ENCODE peak calls at places on chromosomes 5 and 9, in ten cellular contexts. N, K, R, U, M, V, A, E, B and H are unnamed samples. For H3K36me3 and H3K4me1, the result is how much of the 10 kb centered on the place peaks cover.

GRCh38 chr9:89383030-89383720 is 64.9 kb downstream of the SECISBP2 start:
- DNase-seq in E (no peak), B (no peak), V (no peak), A (no peak), N (no peak), R (no peak), K (no peak), U (no peak), M (no peak), H (no peak)

GRCh38 chr5:69308046-69308553 is 24.5 kb downstream of the CCDC125 start:
- DNase-seq in E (no peak), U (no peak), A (no peak), K (no peak), M (no peak), N (no peak), R (no peak), B (no peak), V (no peak), H (no peak)

GRCh38 chr9:110157812-110158629 is 49.9 kb downstream of the C9orf152 start:
- DNase-seq in M (no peak), B (no peak), A (no peak), R (no peak), U (no peak), N (no peak), K (no peak), V (no peak), E (peak), H (no peak)

GRCh38 chr5:90709323-90710148 is 150.9 kb downstream of the ADGRV1 start:
- DNase-seq in A (peak), U (no peak), V (no peak), M (peak), R (peak), E (peak), N (no peak), K (no peak), B (peak), H (peak)

GRCh38 chr9:98861881-98862501 is 54.5 kb downstream of the GALNT12 start:
- DNase-seq in U (no peak), A (peak), V (no peak), K (peak), B (no peak), R (no peak), E (no peak), M (peak), N (no peak), H (no peak)

GRCh38 chr5:59055745-59056448 is 473.0 kb downstream of the RAB3C start:
- DNase-seq in A (no peak), M (no peak), B (no peak), N (no peak), R (no peak), E (no peak), K (no peak), U (no peak), V (no peak), H (no peak)

GRCh38 chr5:10564838-10565784 is 1.2 kb downstream of the ANKRD33B start:
- DNase-seq in A (no peak), M (no peak), U (no peak), R (no peak), E (no peak), V (peak), N (peak), B (no peak), K (no peak), H (no peak)

GRCh38 chr5:15544039-15544438 is 44.1 kb downstream of the FBXL7 start:
- DNase-seq in E (no peak), K (no peak), U (no peak), V (no peak), B (no peak), N (no peak), R (no peak), A (no peak), M (no peak), H (no peak)

GRCh38 chr5:65076251-65076869 is 307.6 kb downstream of the CWC27 start:
- DNase-seq in N (no peak), B (peak), V (peak), E (peak), K (no peak), A (peak), R (peak), U (no peak), M (peak), H (peak)

GRCh38 chr5:159097461-159098284 is 2.0 kb downstream of the EBF1 start:
- DNase-seq in V (peak), U (no peak), B (no peak), K (no peak), E (no peak), N (peak), M (peak), R (no peak), A (peak), H (no peak)

GRCh38 chr5:143435207-143435657 is 31.7 kb upstream of the NR3C1 start:
- DNase-seq in M (peak), B (peak), R (no peak), K (no peak), U (no peak), A (peak), N (no peak), E (peak), V (peak), H (no peak)

GRCh38 chr5:146797683-146798082 is 80.9 kb downstream of the PPP2R2B start:
- DNase-seq in R (no peak), A (no peak), M (no peak), V (no peak), K (no peak), E (no peak), N (no peak), B (no peak), U (no peak), H (no peak)

GRCh38 chr9:22119537-22120167 is 110.5 kb upstream of the CDKN2B start:
- DNase-seq in V (no peak), A (no peak), E (no peak), U (no peak), K (no peak), R (no peak), N (no peak), M (peak), B (peak), H (no peak)

GRCh38 chr5:44953078-44953477 is 144.3 kb downstream of the MRPS30 start:
- DNase-seq in E (no peak), A (no peak), V (no peak), B (no peak), N (no peak), U (no peak), M (no peak), R (no peak), K (no peak), H (no peak)

GRCh38 chr5:151155777-151156731 is 1.5 kb downstream of the ANXA6 start:
- DNase-seq in V (peak), R (no peak), E (peak), N (peak), M (peak), U (no peak), K (no peak), A (no peak), B (peak), H (peak)

GRCh38 chr9:123470121-123470851 is 114.3 kb downstream of the CRB2 start:
- DNase-seq in K (no peak), M (no peak), E (no peak), B (no peak), V (no peak), U (no peak), A (no peak), R (no peak), N (no peak), H (no peak)

GRCh38 chr5:137332296-137332695 is 166.8 kb downstream of the SPOCK1 start:
- DNase-seq in V (peak), A (no peak), M (no peak), E (no peak), K (no peak), B (no peak), U (no peak), R (no peak), N (no peak), H (no peak)

GRCh38 chr5:176541338-176542134 is 4.3 kb upstream of the RNF44 start:
- DNase-seq in A (peak), U (no peak), N (no peak), V (peak), K (no peak), R (no peak), B (peak), E (peak), M (no peak), H (peak)

GRCh38 chr5:172559004-172559932 is 81.8 kb upstream of the NEURL1B start:
- DNase-seq in A (peak), V (peak), K (no peak), N (no peak), R (peak), B (no peak), U (no peak), M (peak), E (peak), H (peak)

GRCh38 chr9:117768740-117769400 is 64.7 kb downstream of the TLR4 start:
- DNase-seq in M (no peak), K (no peak), N (no peak), U (no peak), B (no peak), V (no peak), R (no peak), E (no peak), A (no peak), H (no peak)

GRCh38 chr5:145464194-145464593 is 370.9 kb downstream of the PRELID2 start:
- DNase-seq in E (no peak), A (no peak), V (no peak), R (no peak), N (no peak), M (no peak), K (no peak), U (no peak), B (no peak), H (no peak)

GRCh38 chr9:81848472-81848871 is 79.8 kb upstream of the SPATA31D4 start:
- DNase-seq in A (no peak), B (peak), U (no peak), M (peak), R (no peak), K (no peak), N (no peak), E (no peak), V (no peak), H (no peak)

GRCh38 chr9:90019596-90019995 is 414.8 kb downstream of the GADD45G start:
- DNase-seq in U (no peak), E (no peak), V (no peak), K (no peak), M (no peak), A (no peak), R (no peak), N (no peak), B (no peak), H (no peak)

GRCh38 chr5:127183332-127183731 is 107.3 kb upstream of the MEGF10 start:
- DNase-seq in A (no peak), N (no peak), M (no peak), B (no peak), R (no peak), V (no peak), K (no peak), U (no peak), E (no peak), H (no peak)

GRCh38 chr9:33014665-33015014 is 10.4 kb upstream of the DNAJA1 start:
- DNase-seq in U (no peak), V (no peak), E (no peak), M (no peak), K (no peak), N (no peak), A (no peak), B (no peak), R (no peak), H (no peak)
- TF ChIP-seq POLR2A in U (no peak), V (no peak), E (no peak), M (no peak), K (no peak), N (no peak), A (no peak), B (no peak), R (no peak), H (no peak)

GRCh38 chr5:76672242-76672641 is 43.7 kb upstream of the F2R start:
- DNase-seq in M (peak), A (no peak), B (no peak), E (no peak), N (no peak), U (no peak), V (no peak), K (no peak), R (no peak), H (no peak)

GRCh38 chr5:76667495-76667894 is 44.3 kb upstream of the F2RL2 start:
- DNase-seq in E (no peak), B (no peak), U (no peak), K (no peak), V (no peak), N (no peak), R (no peak), A (no peak), M (no peak), H (peak)

GRCh38 chr5:76673125-76673524 is 42.8 kb upstream of the F2R start:
- DNase-seq in U (no peak), N (no peak), M (no peak), K (no peak), E (no peak), R (no peak), B (no peak), V (no peak), A (no peak), H (no peak)

GRCh38 chr5:76669245-76669644 is 46.0 kb upstream of the F2RL2 start:
- DNase-seq in E (no peak), M (peak), U (no peak), R (no peak), K (no peak), V (no peak), B (no peak), A (no peak), N (no peak), H (no peak)

GRCh38 chr5:76670508-76670907 is 45.4 kb upstream of the F2R start:
- DNase-seq in N (no peak), A (no peak), B (no peak), R (no peak), E (no peak), K (no peak), M (no peak), V (no peak), U (no peak), H (no peak)
- H3K36me3 ChIP-seq in N (under half), A (under half), B (under half), R (under half), E (under half), K (under half), M (under half), V (under half), U (under half), H (under half)

DNA sequence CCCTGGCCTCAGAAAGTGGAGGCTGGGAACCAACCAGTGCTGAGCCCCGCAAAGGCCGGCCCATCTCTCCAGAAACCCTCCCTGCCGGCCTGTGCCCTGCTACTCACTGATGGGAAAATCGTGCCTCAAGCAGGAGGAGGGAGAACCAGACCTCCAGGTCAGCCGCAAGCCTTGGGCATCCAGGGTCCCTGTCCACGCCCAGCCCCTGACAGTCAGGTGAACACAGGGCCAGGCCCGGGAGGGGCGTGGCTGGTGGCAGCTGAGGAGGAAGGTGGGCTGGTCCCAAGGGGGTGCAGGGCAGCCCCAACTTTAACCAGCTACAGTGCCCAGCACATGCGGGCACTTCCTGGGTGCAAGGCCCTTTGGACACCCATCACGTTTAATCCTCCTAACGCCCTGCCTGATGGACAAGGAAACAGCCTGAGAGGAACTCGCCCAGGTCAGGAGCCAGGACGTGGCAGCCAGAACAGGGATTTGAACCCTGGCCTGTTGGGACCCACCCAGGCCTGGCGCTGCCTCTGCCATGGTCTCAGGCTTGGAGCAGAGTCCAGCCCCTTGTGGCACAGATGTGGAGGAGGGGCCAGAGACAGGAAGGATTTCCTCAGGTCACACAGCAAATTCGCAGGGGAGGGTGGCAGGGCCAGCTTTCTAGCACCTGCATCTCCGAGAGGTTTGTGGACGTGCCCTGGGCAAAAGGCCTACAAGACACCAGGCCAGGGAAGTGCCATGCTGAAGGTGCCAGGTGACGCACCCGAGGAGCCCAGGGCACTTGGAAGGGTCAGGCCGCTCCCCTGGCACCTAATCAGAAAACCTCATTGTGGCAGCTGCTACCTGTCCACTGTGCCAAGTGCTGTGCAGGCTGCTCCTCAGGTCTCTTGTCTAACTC is 4.5 kb downstream of the RALGDS start:
- DNase-seq in E (peak), N (peak), M (no peak), R (no peak), V (no peak), B (no peak), K (peak), U (no peak), A (no peak), H (no peak)
- H3K4me1 ChIP-seq in E (half or more), N (half or more), M (under half), R (under half), V (half or more), B (under half), K (half or more), U (half or more), A (half or more), H (half or more)

GRCh38 chr9:26975728-26976707 is 19.8 kb downstream of the IFT74 start:
- DNase-seq in E (no peak), K (no peak), U (no peak), M (peak), R (peak), V (peak), N (no peak), B (peak), A (peak), H (peak)
- TF ChIP-seq POLR2A in E (no peak), K (no peak), U (no peak), M (no peak), R (no peak), V (no peak), N (no peak), B (no peak), A (no peak), H (no peak)

DNA sequence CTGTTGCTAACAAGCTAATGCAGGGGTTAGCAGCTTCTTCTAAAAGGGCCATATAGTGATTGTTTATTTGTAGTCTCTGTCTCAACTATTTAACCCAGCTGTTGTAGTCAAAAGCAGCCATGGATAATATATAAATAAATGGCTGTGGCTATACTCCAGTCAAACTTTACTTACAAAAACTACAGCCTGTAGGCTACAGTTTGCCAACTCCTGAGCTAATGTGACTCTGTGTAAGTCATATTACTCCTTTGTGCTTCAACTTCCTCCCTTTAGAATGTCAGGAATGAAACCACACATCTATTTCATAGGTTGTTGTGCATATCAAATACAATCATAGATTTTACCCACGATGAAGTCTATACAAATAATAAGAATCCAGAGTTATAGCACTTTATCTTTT is 21.7 kb downstream of the STOM start:
- DNase-seq in A (no peak), B (no peak), K (no peak), E (no peak), U (no peak), M (peak), R (no peak), N (no peak), V (no peak), H (no peak)
- H3K36me3 ChIP-seq in A (half or more), B (under half), K (half or more), E (under half), U (half or more), M (under half), R (under half), N (under half), V (half or more), H (under half)

GRCh38 chr9:133970581-133970900 is 21.6 kb downstream of the VAV2 start:
- DNase-seq in V (no peak), R (no peak), E (no peak), N (no peak), K (no peak), M (no peak), U (no peak), A (no peak), B (no peak), H (no peak)
- H3K4me1 ChIP-seq in V (under half), R (under half), E (under half), N (under half), K (under half), M (under half), U (under half), A (under half), B (under half), H (under half)